ENCODE peak calls at places on chromosomes 5 and 9, in six cellular contexts. M is fibroblast of lung; H is sigmoid colon; V is IMR-90; B is mammary epithelial cell; K is CD8-positive, alpha-beta T cell. J is an unnamed sample. For H3K27me3, the result is how much of the 10 kb centered on the place peaks cover.

GRCh38 chr5:115170128-115170923 is 618 bp upstream of the TRIM36 start:
- DNase-seq in B (no peak), M (no peak), H (no peak), V (peak), K (no peak), J (no peak)

GRCh38 chr9:136438548-136438908 is 1.1 kb downstream of the INPP5E start:
- DNase-seq in H (no peak), K (no peak), M (no peak), B (peak), V (peak), J (no peak)

GRCh38 chr5:64161420-64161819 is 4.2 kb upstream of the RNF180 start:
- DNase-seq in H (no peak), B (no peak), K (no peak), V (no peak), M (no peak), J (no peak)

GRCh38 chr9:105832311-105832710 is 138.0 kb downstream of the TMEM38B start:
- DNase-seq in K (no peak), V (peak), M (no peak), H (no peak), B (peak), J (no peak)

GRCh38 chr5:68304421-68305052 is 89.0 kb downstream of the PIK3R1 start:
- DNase-seq in H (no peak), K (no peak), V (no peak), M (no peak), B (peak), J (no peak)

GRCh38 chr9:35517136-35517535 is 27.2 kb downstream of the RUSC2 start:
- DNase-seq in M (peak), B (peak), K (no peak), V (peak), H (no peak), J (no peak)

GRCh38 chr9:95572370-95573151 is 55.8 kb upstream of the PTCH1 start:
- DNase-seq in K (no peak), H (no peak), V (no peak), B (no peak), M (peak), J (no peak)

GRCh38 chr5:117893211-117893610 is 1095.1 kb downstream of the DTWD2 start:
- DNase-seq in K (no peak), M (peak), V (no peak), H (no peak), B (no peak), J (no peak)

GRCh38 chr9:91711755-91712591 is 238.1 kb downstream of the ROR2 start:
- DNase-seq in B (no peak), V (peak), H (no peak), K (peak), M (no peak), J (no peak)

GRCh38 chr5:150632305-150633160 is 7.9 kb upstream of the SYNPO start:
- DNase-seq in K (no peak), H (no peak), B (no peak), V (peak), M (peak), J (no peak)

GRCh38 chr9:130177898-130178805 is 5.9 kb downstream of the NCS1 start:
- DNase-seq in V (no peak), K (no peak), M (no peak), H (no peak), B (no peak), J (no peak)

GRCh38 chr5:152593388-152593787 is 188.3 kb upstream of the NMUR2 start:
- DNase-seq in M (no peak), V (no peak), K (no peak), B (no peak), H (no peak), J (no peak)

GRCh38 chr5:77379558-77380061 is 112.5 kb downstream of the WDR41 start:
- DNase-seq in H (no peak), M (no peak), V (no peak), K (no peak), B (no peak), J (no peak)

GRCh38 chr5:120640793-120641192 is 176.7 kb downstream of the PRR16 start:
- DNase-seq in V (no peak), K (no peak), H (no peak), B (no peak), M (no peak), J (no peak)

GRCh38 chr9:19511694-19512093 is 102.9 kb downstream of the ACER2 start:
- DNase-seq in V (no peak), H (no peak), K (no peak), M (no peak), B (no peak), J (no peak)

GRCh38 chr5:128516978-128517377 is 21.1 kb downstream of the FBN2 start:
- DNase-seq in K (no peak), B (no peak), H (no peak), V (no peak), M (no peak), J (no peak)

GRCh38 chr9:26919698-26920097 is 27.1 kb upstream of the CAAP1 start:
- DNase-seq in M (no peak), V (no peak), H (no peak), K (no peak), B (no peak), J (no peak)

GRCh38 chr9:93659044-93659836 is 82.9 kb downstream of the PHF2 start:
- DNase-seq in K (no peak), H (peak), B (no peak), V (no peak), M (no peak), J (no peak)

GRCh38 chr5:169636477-169637084 is 494 bp upstream of the DOCK2 start:
- DNase-seq in V (no peak), M (no peak), K (no peak), H (no peak), B (no peak), J (no peak)

GRCh38 chr5:97979740-97980139 is 793.7 kb upstream of the RGMB start:
- DNase-seq in V (peak), K (no peak), B (no peak), M (peak), H (peak), J (no peak)

GRCh38 chr5:1155191-1156032 is 43.5 kb upstream of the SLC12A7 start:
- DNase-seq in V (no peak), H (no peak), K (peak), M (no peak), B (no peak), J (no peak)
- H3K4me3 ChIP-seq in V (no peak), H (peak), K (no peak), M (no peak), B (no peak), J (no peak)

GRCh38 chr5:141951341-141951781 is 6.6 kb downstream of the PCDH12 start:
- DNase-seq in H (no peak), K (peak), M (no peak), V (no peak), B (no peak), J (no peak)
- TF ChIP-seq CTCF in H (peak), K (peak), M (peak), V (peak), B (peak), J (peak)

GRCh38 chr5:139856694-139857093 is 61.1 kb downstream of the PSD2 start:
- DNase-seq in M (no peak), H (no peak), K (no peak), V (no peak), B (no peak), J (no peak)
- H3K27me3 ChIP-seq in M (under half), H (under half), K (under half), V (half or more), B (under half), J (under half)

GRCh38 chr9:111542497-111543254 is 17.7 kb downstream of the ZNF483 start:
- DNase-seq in K (no peak), V (no peak), B (no peak), M (peak), H (no peak), J (no peak)
- H3K4me3 ChIP-seq in K (no peak), V (no peak), B (no peak), M (no peak), H (no peak), J (no peak)

DNA sequence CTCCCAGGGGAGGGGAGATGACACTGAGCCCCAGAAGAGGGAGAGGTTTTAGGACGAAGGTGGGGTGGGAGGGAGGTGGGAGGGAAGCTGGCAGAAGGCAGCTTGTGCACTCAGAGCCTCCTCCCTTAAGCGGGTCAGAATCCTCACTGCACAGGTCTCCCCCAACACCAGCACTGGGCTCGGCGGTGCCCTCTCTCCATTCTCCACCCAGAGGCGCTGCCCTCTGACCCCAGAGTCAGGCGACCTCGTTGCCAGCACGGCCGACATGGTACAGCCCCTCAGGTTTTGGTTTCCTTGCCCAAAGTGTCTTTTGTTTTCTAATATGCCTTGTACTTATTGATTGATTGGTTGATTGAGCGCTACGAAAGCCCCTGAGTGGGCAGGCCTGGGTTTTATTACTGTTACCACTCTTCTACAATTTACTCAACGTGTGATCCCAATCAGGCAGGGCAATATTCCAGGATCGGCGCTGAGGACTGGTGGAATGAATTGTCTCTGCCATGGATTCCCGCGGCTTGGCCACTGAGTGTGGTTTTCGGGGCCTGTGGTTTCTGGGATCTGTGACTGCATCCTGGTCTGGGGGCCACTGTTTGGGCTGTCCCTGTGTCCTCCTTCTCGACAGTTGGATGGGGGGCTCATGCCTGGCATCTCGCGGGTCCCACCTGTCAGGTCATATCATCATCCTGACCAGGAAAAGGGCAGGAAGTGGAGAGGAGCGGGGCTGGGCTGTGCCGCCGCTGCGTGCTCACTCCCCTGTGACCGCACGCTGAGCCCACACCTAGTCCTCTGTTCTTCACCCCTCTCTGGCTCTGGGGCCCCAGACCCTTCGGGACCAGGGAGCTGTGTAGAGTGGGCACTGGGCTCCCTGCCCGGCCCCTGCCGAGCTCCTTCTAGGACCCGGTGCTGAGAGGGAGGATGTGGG is 9.6 kb upstream of the FCN2 start:
- DNase-seq in K (no peak), B (no peak), M (no peak), H (no peak), V (no peak), J (no peak)
- TF ChIP-seq CTCF in K (no peak), B (no peak), M (no peak), H (no peak), V (no peak), J (no peak)

GRCh38 chr9:976805-977360 is 428 bp downstream of the DMRT3 start:
- DNase-seq in K (no peak), V (no peak), M (no peak), H (no peak), B (peak), J (no peak)
- H3K27me3 ChIP-seq in K (under half), V (half or more), M (half or more), H (half or more), B (half or more), J (half or more)

J was measured in kidney epithelial cell.